ENCODE peak calls at places on chromosomes 7 and 10, in seven cellular contexts. G, B, R, X, C, T and N are unnamed samples.
A peak's percentile ranks its signal among the peaks of the same experiment; 100 is the strongest.

GRCh38 chr10:42850931-42851330 is 68.3 kb downstream of the BMS1 start:
- DNase-seq in C (no peak), T (no peak), X (no peak), R (no peak), B (no peak), G (no peak), N (no peak)

GRCh38 chr7:10707519-10707918 is 266.2 kb upstream of the PHF14 start:
- DNase-seq in T (no peak), B (no peak), C (no peak), G (no peak), X (no peak), R (no peak), N (no peak)

GRCh38 chr7:110095372-110096052 is 995.4 kb upstream of the LRRN3 start:
- DNase-seq in R (no peak), X (no peak), G (no peak), C (no peak), T (no peak), B (no peak), N (no peak)

GRCh38 chr7:79452495-79453265 is 787 bp downstream of the MAGI2 start:
- DNase-seq in X (peak; percentile 29), T (no peak), R (peak; percentile 38), C (peak; percentile 71), G (no peak), B (peak; percentile 74), N (no peak)

GRCh38 chr10:125123363-125124113 is 36.8 kb downstream of the CTBP2 start:
- DNase-seq in G (no peak), B (peak; percentile 89), R (peak; percentile 65), X (peak; percentile 87), T (no peak), C (peak; percentile 91), N (no peak)

GRCh38 chr10:16497911-16498310 is 23.8 kb downstream of the C1QL3 start:
- DNase-seq in C (no peak), R (no peak), X (no peak), G (no peak), T (no peak), B (no peak), N (no peak)

GRCh38 chr10:33386926-33387325 is 52.5 kb upstream of the NRP1 start:
- DNase-seq in G (no peak), X (no peak), B (no peak), R (no peak), T (no peak), C (no peak), N (no peak)

GRCh38 chr7:151247611-151248176 is 800 bp downstream of the SMARCD3 start:
- DNase-seq in G (no peak), B (no peak), R (no peak), X (no peak), T (no peak), C (peak; percentile 68), N (no peak)

GRCh38 chr7:101436857-101437576 is 74.3 kb downstream of the COL26A1 start:
- DNase-seq in T (no peak), G (no peak), C (no peak), X (no peak), R (no peak), B (no peak), N (peak; percentile 64)

GRCh38 chr10:116118851-116119250 is 154.2 kb downstream of the GFRA1 start:
- DNase-seq in R (no peak), X (no peak), C (no peak), G (no peak), T (no peak), B (no peak), N (no peak)

GRCh38 chr10:101708073-101708472 is 13.1 kb upstream of the FBXW4 start:
- DNase-seq in R (no peak), C (no peak), G (no peak), T (no peak), X (no peak), B (no peak), N (no peak)

GRCh38 chr10:110211455-110211843 is 4.0 kb downstream of the MXI1 start:
- DNase-seq in T (no peak), C (no peak), B (no peak), G (no peak), R (no peak), X (no peak), N (no peak)

GRCh38 chr10:120750167-120750566 is 101.0 kb upstream of the WDR11 start:
- DNase-seq in G (no peak), X (no peak), C (no peak), T (no peak), B (no peak), R (no peak), N (no peak)

GRCh38 chr7:79452032-79452494 is 1.4 kb downstream of the MAGI2 start:
- DNase-seq in R (peak; percentile 62), T (peak; percentile 36), B (peak; percentile 95), G (peak; percentile 23), C (peak; percentile 95), X (peak; percentile 84), N (peak; percentile 25)

GRCh38 chr7:107181172-107181571 is 12.4 kb downstream of the HBP1 start:
- DNase-seq in G (no peak), C (no peak), T (no peak), R (no peak), X (no peak), B (no peak), N (no peak)
- H3K36me3 ChIP-seq in G (no peaks in the 10 kb centered on the region), C (peaks cover 11% of the 10 kb centered on the region), T (peaks cover 25% of the 10 kb centered on the region), R (peaks cover 22% of the 10 kb centered on the region), X (peaks cover 66% of the 10 kb centered on the region), B (no peaks in the 10 kb centered on the region), N (peaks cover under 1% of the 10 kb centered on the region)

DNA sequence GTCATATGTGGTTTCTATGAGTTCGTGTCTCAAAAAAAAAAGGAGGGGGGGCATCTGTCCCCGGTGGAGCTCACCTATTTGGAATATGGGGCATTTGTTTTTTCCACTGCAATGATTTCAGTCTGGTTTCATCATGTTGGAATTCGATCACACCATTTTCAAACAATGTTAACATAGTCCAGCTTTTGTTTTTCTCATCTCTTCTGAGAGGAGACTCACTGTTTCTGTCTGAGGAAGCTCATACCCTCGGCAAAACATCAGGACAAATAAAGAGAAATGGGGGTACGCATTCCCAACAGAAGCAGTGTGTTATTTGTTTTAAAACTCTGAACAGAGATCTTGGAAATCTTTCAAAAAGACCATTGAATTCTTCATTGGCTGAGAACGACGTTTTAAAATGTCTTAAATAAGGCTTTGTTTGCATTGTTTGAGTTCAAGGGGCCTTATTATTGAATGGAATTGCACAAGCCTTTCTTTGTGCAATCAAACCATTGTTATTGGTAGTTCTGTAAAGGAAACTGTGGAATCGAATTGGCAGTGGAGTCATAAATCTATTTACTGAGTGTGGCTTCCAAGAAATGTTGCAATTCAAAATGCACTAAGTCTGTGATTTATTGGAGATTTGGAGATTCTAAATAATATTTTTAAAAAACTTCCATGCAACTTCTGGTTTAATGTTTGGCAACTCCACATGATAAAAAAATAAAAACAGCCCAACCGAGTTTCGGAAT is 173.1 kb downstream of the RTKN2 start:
- DNase-seq in X (no peak), R (no peak), T (no peak), C (no peak), G (no peak), B (no peak), N (no peak)
- H3K36me3 ChIP-seq in X (peaks cover 41% of the 10 kb centered on the region), R (peaks cover 51% of the 10 kb centered on the region), T (peaks cover 18% of the 10 kb centered on the region), C (peaks cover 20% of the 10 kb centered on the region), G (no peaks in the 10 kb centered on the region), B (peaks cover 12% of the 10 kb centered on the region), N (no peaks in the 10 kb centered on the region)

DNA sequence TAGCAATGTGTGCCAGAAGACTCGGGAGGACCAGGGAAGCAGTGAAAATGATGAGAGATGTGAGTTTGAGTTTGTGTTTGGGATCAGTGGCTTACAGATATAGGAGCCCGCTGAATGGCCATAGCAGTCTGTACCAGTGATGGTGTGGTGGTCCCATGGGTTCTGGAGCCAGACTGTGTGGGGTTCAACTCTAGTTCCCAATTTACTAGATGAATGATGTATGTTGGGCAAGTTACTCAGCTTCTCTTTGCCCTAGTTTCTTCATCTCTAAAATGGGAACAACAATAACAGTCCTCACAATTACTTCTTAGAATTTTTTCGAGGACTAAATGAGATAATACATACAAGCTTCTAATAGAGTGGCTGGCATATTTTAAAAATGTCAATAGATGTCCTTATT is 184.4 kb downstream of the WNT2 start:
- DNase-seq in X (no peak), C (no peak), R (no peak), G (no peak), T (no peak), B (no peak), N (no peak)
- H3K36me3 ChIP-seq in X (peaks cover 56% of the 10 kb centered on the region), C (no peaks in the 10 kb centered on the region), R (peaks cover 17% of the 10 kb centered on the region), G (no peaks in the 10 kb centered on the region), T (no peaks in the 10 kb centered on the region), B (no peaks in the 10 kb centered on the region), N (no peaks in the 10 kb centered on the region)

GRCh38 chr7:44576228-44576627 is 2.5 kb upstream of the DDX56 start:
- DNase-seq in B (no peak), T (no peak), G (no peak), X (no peak), C (no peak), R (no peak), N (no peak)

GRCh38 chr7:44573464-44574285 is at the start of gene DDX56:
- DNase-seq in R (peak; percentile 95), B (peak; percentile 99), T (peak; percentile 91), C (peak; percentile 97), X (peak; percentile 95), G (peak; percentile 94), N (peak; percentile 92)

GRCh38 chr7:44575054-44575453 is 1.3 kb upstream of the DDX56 start:
- DNase-seq in X (no peak), T (no peak), B (no peak), R (no peak), G (no peak), C (no peak), N (no peak)

GRCh38 chr7:44572771-44573170 is 937 bp downstream of the DDX56 start:
- DNase-seq in B (no peak), X (no peak), C (no peak), G (no peak), T (no peak), R (no peak), N (no peak)

GRCh38 chr7:44574286-44574872 is 671 bp upstream of the DDX56 start:
- DNase-seq in B (no peak), R (no peak), C (no peak), G (no peak), T (no peak), X (no peak), N (no peak)
- H3K36me3 ChIP-seq in B (no peaks in the 10 kb centered on the region), R (peaks cover 74% of the 10 kb centered on the region), C (peaks cover 40% of the 10 kb centered on the region), G (no peaks in the 10 kb centered on the region), T (peaks cover 42% of the 10 kb centered on the region), X (peaks cover 71% of the 10 kb centered on the region), N (peaks cover 30% of the 10 kb centered on the region)

DNA sequence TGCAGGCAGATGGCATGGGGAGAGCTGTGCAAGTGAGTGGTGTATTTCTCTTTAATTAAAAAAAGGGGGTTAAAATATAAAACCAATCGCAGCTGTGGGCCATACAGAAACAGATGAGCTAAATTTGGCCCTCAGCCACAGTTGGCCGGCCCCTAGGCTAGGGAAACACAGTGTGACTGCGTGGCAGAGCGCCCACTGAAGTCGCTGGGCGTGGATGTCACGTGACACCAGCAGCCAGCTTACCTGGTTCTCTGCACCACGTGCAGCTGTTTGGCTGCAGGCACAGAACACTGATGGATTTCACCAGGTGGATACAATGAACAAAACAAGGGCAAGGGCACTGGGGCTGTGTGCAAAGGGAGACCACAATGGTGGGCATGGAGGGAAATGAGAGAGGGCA is 119.3 kb upstream of the ZNF746 start:
- DNase-seq in B (no peak), T (no peak), X (no peak), G (no peak), R (no peak), C (no peak), N (no peak)
- H3K36me3 ChIP-seq in B (no peaks in the 10 kb centered on the region), T (peaks cover 68% of the 10 kb centered on the region), X (peaks cover 89% of the 10 kb centered on the region), G (no peaks in the 10 kb centered on the region), R (peaks cover 76% of the 10 kb centered on the region), C (peaks cover 71% of the 10 kb centered on the region), N (peaks cover 21% of the 10 kb centered on the region)